ENCODE peak calls at places on chromosomes 12 and 14, in seven cellular contexts. L, D, J, U, N, Y and Z are unnamed samples.

GRCh38 chr12:1282670-1283361 is 291.8 kb downstream of the ERC1 start:
- DNase-seq in L (peak; percentile 13), D (no peak), J (no peak), U (no peak), N (no peak), Y (no peak), Z (peak; percentile 24)

GRCh38 chr12:79834712-79835376 is 100.1 kb downstream of the PPP1R12A start:
- DNase-seq in L (no peak), D (no peak), J (no peak), U (no peak), N (no peak), Y (no peak), Z (no peak)

GRCh38 chr12:65830305-65830704 is 6.0 kb downstream of the HMGA2 start:
- DNase-seq in L (no peak), D (no peak), J (no peak), U (no peak), N (no peak), Y (no peak), Z (peak; percentile 48)

GRCh38 chr12:25839470-25839869 is 119.0 kb upstream of the RASSF8 start:
- DNase-seq in L (no peak), D (no peak), J (no peak), U (no peak), N (no peak), Y (no peak), Z (no peak)

GRCh38 chr12:111597731-111598636 is 1.1 kb downstream of the ATXN2 start:
- DNase-seq in L (peak; percentile 58), D (peak; percentile 29), J (peak; percentile 62), U (peak; percentile 60), N (peak; percentile 74), Y (peak; percentile 50), Z (peak; percentile 69)

GRCh38 chr12:75259170-75259569 is 49.5 kb upstream of the KCNC2 start:
- DNase-seq in L (no peak), D (no peak), J (peak; percentile 9), U (no peak), N (no peak), Y (no peak), Z (no peak)

GRCh38 chr14:91303091-91303923 is 58.8 kb upstream of the GPR68 start:
- DNase-seq in L (no peak), D (no peak), J (peak; percentile 97), U (no peak), N (peak; percentile 97), Y (peak; percentile 46), Z (no peak)

GRCh38 chr12:64824500-64825142 is at the start of gene TBC1D30:
- DNase-seq in L (no peak), D (no peak), J (peak; percentile 60), U (no peak), N (peak; percentile 85), Y (no peak), Z (peak; percentile 60)

GRCh38 chr12:120574106-120574505 is 7.1 kb downstream of the POP5 start:
- DNase-seq in L (no peak), D (no peak), J (no peak), U (no peak), N (no peak), Y (no peak), Z (peak; percentile 40)

GRCh38 chr14:89911018-89911919 is 43.3 kb downstream of the EFCAB11 start:
- DNase-seq in L (peak; percentile 36), D (no peak), J (peak; percentile 77), U (peak; percentile 36), N (no peak), Y (no peak), Z (peak; percentile 87)

GRCh38 chr12:53954694-53955035 is at the start of gene HOXC12:
- DNase-seq in L (no peak), D (no peak), J (no peak), U (no peak), N (no peak), Y (no peak), Z (no peak)
- H3K4me3 ChIP-seq in L (no peak within 1 kb of the TSS), D (no peak within 1 kb of the TSS), J (no peak within 1 kb of the TSS), U (no peak within 1 kb of the TSS), N (no peak within 1 kb of the TSS), Y (no peak within 1 kb of the TSS), Z (no peak within 1 kb of the TSS)

GRCh38 chr14:68974759-68975347 is 4.2 kb downstream of the ACTN1 start:
- DNase-seq in L (no peak), D (no peak), J (no peak), U (no peak), N (no peak), Y (no peak), Z (no peak)

GRCh38 chr14:68977137-68977740 is 1.9 kb downstream of the ACTN1 start:
- DNase-seq in L (no peak), D (peak; percentile 52), J (peak; percentile 21), U (no peak), N (no peak), Y (no peak), Z (no peak)

GRCh38 chr14:68973639-68974038 is 5.5 kb downstream of the ACTN1 start:
- DNase-seq in L (no peak), D (no peak), J (no peak), U (no peak), N (no peak), Y (no peak), Z (no peak)

GRCh38 chr14:68976160-68977067 is 2.7 kb downstream of the ACTN1 start:
- DNase-seq in L (peak; percentile 52), D (no peak), J (no peak), U (no peak), N (no peak), Y (no peak), Z (peak; percentile 72)

DNA sequence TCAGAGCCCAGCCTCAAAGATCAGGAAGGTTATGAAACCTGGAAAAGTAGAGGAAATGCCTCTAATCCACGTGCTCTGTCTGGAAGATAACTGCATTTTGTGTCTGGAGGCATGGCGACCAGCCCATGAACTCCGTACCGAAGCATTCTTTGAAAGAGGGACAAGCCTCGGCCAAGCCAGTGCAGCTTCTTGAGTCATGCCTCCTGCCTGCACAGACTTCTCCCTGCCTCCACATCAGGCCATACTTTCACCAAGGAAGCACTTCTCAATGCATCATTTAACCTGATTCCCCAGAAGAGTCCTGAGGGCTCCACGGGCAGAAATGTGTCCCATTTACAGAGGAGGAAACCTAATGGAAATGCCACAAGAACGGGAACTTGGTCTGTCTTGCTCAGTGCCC is 3.4 kb downstream of the ACTN1 start:
- DNase-seq in L (no peak), D (no peak), J (no peak), U (no peak), N (no peak), Y (no peak), Z (peak; percentile 84)
- H3K4me1 ChIP-seq in L (peaks cover 31% of the 10 kb centered on the region), D (peaks cover 40% of the 10 kb centered on the region), J (peaks cover 9% of the 10 kb centered on the region), U (peaks cover 79% of the 10 kb centered on the region), N (no peaks in the 10 kb centered on the region), Y (peaks cover 72% of the 10 kb centered on the region), Z (peaks cover 36% of the 10 kb centered on the region)

GRCh38 chr14:73785336-73785833 is 66.2 kb upstream of the PTGR2 start:
- DNase-seq in L (peak; percentile 49), D (no peak), J (peak; percentile 75), U (no peak), N (peak; percentile 87), Y (no peak), Z (peak; percentile 87)

GRCh38 chr14:73782623-73783022 is 68.4 kb upstream of the PNMA1 start:
- DNase-seq in L (no peak), D (no peak), J (no peak), U (no peak), N (no peak), Y (no peak), Z (no peak)

GRCh38 chr14:73783107-73783727 is 68.4 kb upstream of the PTGR2 start:
- DNase-seq in L (no peak), D (no peak), J (peak; percentile 41), U (no peak), N (no peak), Y (no peak), Z (peak; percentile 46)

GRCh38 chr14:73784988-73785313 is 66.7 kb upstream of the PTGR2 start:
- DNase-seq in L (no peak), D (no peak), J (no peak), U (no peak), N (no peak), Y (no peak), Z (no peak)

DNA sequence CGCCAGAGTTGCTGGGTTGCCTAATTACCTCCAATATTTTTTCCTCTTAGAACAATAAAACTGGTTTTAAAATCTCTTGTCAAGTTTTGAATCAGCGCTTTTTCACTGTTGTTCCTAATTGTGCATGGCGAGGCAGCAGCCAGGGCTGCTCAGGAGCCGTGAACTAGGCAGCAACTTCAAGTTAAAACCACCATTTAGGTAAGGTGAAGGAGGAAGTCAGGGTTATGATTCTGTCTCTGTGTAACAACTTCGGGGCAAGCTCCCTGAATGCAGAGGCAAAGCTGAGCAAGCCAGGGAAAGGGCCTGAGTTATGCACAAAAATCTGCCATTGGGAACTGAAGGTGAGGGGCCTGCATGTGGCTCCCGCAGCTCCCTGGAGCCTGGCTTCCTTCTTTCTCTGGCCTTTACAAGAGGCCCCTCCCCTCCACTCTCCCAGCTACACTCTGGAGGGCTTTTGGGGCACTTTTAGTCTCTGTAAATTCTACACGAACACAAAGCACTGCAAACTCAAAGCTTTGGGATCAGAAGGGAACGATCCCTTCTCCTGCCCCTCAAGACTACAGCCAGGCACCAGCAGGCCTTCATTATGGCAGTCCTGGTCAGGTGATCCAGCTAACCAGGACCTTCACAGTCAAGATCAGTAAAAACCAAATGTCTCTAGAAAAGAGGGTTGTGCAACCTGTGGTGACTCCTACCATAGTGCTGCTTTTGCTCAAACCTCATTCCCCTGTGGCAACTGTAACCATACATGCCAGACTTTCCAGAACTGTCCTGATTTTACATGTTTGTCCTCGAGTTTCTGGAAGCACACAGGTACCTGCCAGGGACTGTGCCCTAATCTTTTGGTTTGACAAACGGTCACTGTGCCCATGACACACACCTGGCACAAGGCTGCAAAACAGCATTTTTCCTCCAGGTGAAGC is 67.3 kb upstream of the PTGR2 start:
- DNase-seq in L (no peak), D (peak; percentile 34), J (peak; percentile 33), U (peak; percentile 73), N (no peak), Y (no peak), Z (peak; percentile 84)
- H3K4me3 ChIP-seq in L (no peak overlapping the region), D (peak overlapping the region; percentile 41), J (no peak overlapping the region), U (peak overlapping the region; percentile 71), N (peak overlapping the region; percentile 89), Y (no peak overlapping the region), Z (peak overlapping the region; percentile 86)

DNA sequence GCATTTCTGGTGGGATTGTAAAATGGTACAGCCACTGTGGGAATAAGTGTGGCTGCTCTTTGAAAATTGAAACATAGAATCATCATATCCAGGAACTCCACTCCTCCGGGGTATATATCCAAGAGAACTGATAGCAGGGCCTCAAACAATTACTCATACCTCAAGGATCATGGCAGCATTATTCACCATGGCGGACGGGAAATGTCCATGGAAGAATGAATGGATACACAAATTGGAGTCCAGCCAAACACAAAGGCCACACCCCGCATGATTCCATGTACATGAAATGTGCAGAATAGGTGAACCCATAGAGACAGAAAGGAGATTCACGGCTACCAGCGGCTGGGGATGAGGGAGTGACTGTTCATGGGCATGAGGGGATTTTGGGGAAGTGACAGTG is 13.9 kb upstream of the NCOR2 start:
- DNase-seq in L (no peak), D (no peak), J (no peak), U (no peak), N (no peak), Y (no peak), Z (no peak)
- H3K4me1 ChIP-seq in L (no peaks in the 10 kb centered on the region), D (no peaks in the 10 kb centered on the region), J (no peaks in the 10 kb centered on the region), U (peaks cover 2% of the 10 kb centered on the region), N (peaks cover 5% of the 10 kb centered on the region), Y (no peaks in the 10 kb centered on the region), Z (no peaks in the 10 kb centered on the region)

GRCh38 chr12:104276192-104277131 is 27.1 kb upstream of the EID3 start:
- DNase-seq in L (no peak), D (no peak), J (no peak), U (no peak), N (peak; percentile 76), Y (no peak), Z (no peak)
- H3K4me3 ChIP-seq in L (peak overlapping the region; percentile 9), D (no peak overlapping the region), J (no peak overlapping the region), U (peak overlapping the region; percentile 7), N (peak overlapping the region; percentile 61), Y (peak overlapping the region; percentile 25), Z (peak overlapping the region; percentile 4)